ENCODE peak calls at places on chromosomes 13 and 19, in ten cellular contexts. One of them, this sample, is unnamed.

GRCh38 chr13:102682727-102683126 is 12.1 kb downstream of the METTL21C start:
- ATAC-seq in CD8-positive, alpha-beta T cell: no peak
- ATAC-seq in activated CD8-positive, alpha-beta T cell treated with anti-CD3 and anti-CD28 coated beads for 36 hours: no peak
- ATAC-seq in HCT116: no peak
- ATAC-seq in activated CD8-positive, alpha-beta memory T cell treated with anti-CD3 and anti-CD28 coated beads, Interleukin-2, amount 10 ng/mL, durations not matched to agents 7 days and 5 days: no peak
- ATAC-seq in activated T-cell treated with anti-CD3 and anti-CD28 coated beads, Interleukin-2, amount 50 U/mL, for 4 hours: no peak
- ATAC-seq in T-cell: no peak
- ATAC-seq in right cardiac atrium: no peak
- ATAC-seq in WTC11: no peak
- ATAC-seq in aorta: no peak
- ATAC-seq in this sample: no peak

GRCh38 chr19:18357041-18357440 is 16.6 kb downstream of the PGPEP1 start:
- ATAC-seq in right cardiac atrium: no peak
- ATAC-seq in CD8-positive, alpha-beta T cell: no peak
- ATAC-seq in T-cell: no peak
- ATAC-seq in WTC11: no peak
- ATAC-seq in activated CD8-positive, alpha-beta T cell treated with anti-CD3 and anti-CD28 coated beads for 36 hours: no peak
- ATAC-seq in activated CD8-positive, alpha-beta memory T cell treated with anti-CD3 and anti-CD28 coated beads, Interleukin-2, amount 10 ng/mL, durations not matched to agents 7 days and 5 days: no peak
- ATAC-seq in HCT116: no peak
- ATAC-seq in activated T-cell treated with anti-CD3 and anti-CD28 coated beads, Interleukin-2, amount 50 U/mL, for 4 hours: no peak
- ATAC-seq in aorta: no peak
- ATAC-seq in this sample: no peak

GRCh38 chr13:104737713-104738112 is 1671.5 kb upstream of the SLC10A2 start:
- ATAC-seq in right cardiac atrium: no peak
- ATAC-seq in aorta: no peak
- ATAC-seq in T-cell: no peak
- ATAC-seq in CD8-positive, alpha-beta T cell: no peak
- ATAC-seq in HCT116: no peak
- ATAC-seq in activated CD8-positive, alpha-beta T cell treated with anti-CD3 and anti-CD28 coated beads for 36 hours: no peak
- ATAC-seq in activated CD8-positive, alpha-beta memory T cell treated with anti-CD3 and anti-CD28 coated beads, Interleukin-2, amount 10 ng/mL, durations not matched to agents 7 days and 5 days: no peak
- ATAC-seq in activated T-cell treated with anti-CD3 and anti-CD28 coated beads, Interleukin-2, amount 50 U/mL, for 4 hours: no peak
- ATAC-seq in WTC11: no peak
- ATAC-seq in this sample: no peak

GRCh38 chr13:113970810-113971470 is 2.9 kb downstream of the C13orf46 start:
- ATAC-seq in right cardiac atrium: peak; percentile 77
- ATAC-seq in activated T-cell treated with anti-CD3 and anti-CD28 coated beads, Interleukin-2, amount 50 U/mL, for 4 hours: no peak
- ATAC-seq in activated CD8-positive, alpha-beta memory T cell treated with anti-CD3 and anti-CD28 coated beads, Interleukin-2, amount 10 ng/mL, durations not matched to agents 7 days and 5 days: no peak
- ATAC-seq in activated CD8-positive, alpha-beta T cell treated with anti-CD3 and anti-CD28 coated beads for 36 hours: no peak
- ATAC-seq in T-cell: no peak
- ATAC-seq in HCT116: no peak
- ATAC-seq in aorta: peak; percentile 12
- ATAC-seq in WTC11: no peak
- ATAC-seq in CD8-positive, alpha-beta T cell: no peak
- ATAC-seq in this sample: peak; percentile 73

GRCh38 chr19:2048959-2049740 is 1.9 kb downstream of the MKNK2 start:
- ATAC-seq in right cardiac atrium: peak; percentile 0
- ATAC-seq in aorta: peak; percentile 13
- ATAC-seq in CD8-positive, alpha-beta T cell: no peak
- ATAC-seq in activated CD8-positive, alpha-beta memory T cell treated with anti-CD3 and anti-CD28 coated beads, Interleukin-2, amount 10 ng/mL, durations not matched to agents 7 days and 5 days: no peak
- ATAC-seq in T-cell: no peak
- ATAC-seq in activated CD8-positive, alpha-beta T cell treated with anti-CD3 and anti-CD28 coated beads for 36 hours: no peak
- ATAC-seq in HCT116: no peak
- ATAC-seq in WTC11: no peak
- ATAC-seq in activated T-cell treated with anti-CD3 and anti-CD28 coated beads, Interleukin-2, amount 50 U/mL, for 4 hours: no peak
- ATAC-seq in this sample: no peak

GRCh38 chr19:45919678-45920077 is 5.1 kb upstream of the NANOS2 start:
- ATAC-seq in activated T-cell treated with anti-CD3 and anti-CD28 coated beads, Interleukin-2, amount 50 U/mL, for 4 hours: no peak
- ATAC-seq in CD8-positive, alpha-beta T cell: no peak
- ATAC-seq in right cardiac atrium: no peak
- ATAC-seq in T-cell: no peak
- ATAC-seq in activated CD8-positive, alpha-beta memory T cell treated with anti-CD3 and anti-CD28 coated beads, Interleukin-2, amount 10 ng/mL, durations not matched to agents 7 days and 5 days: no peak
- ATAC-seq in HCT116: no peak
- ATAC-seq in WTC11: no peak
- ATAC-seq in activated CD8-positive, alpha-beta T cell treated with anti-CD3 and anti-CD28 coated beads for 36 hours: no peak
- ATAC-seq in aorta: no peak
- ATAC-seq in this sample: peak; percentile 22

GRCh38 chr19:53634768-53635167 is 3.0 kb downstream of the DPRX start:
- ATAC-seq in aorta: no peak
- ATAC-seq in activated CD8-positive, alpha-beta T cell treated with anti-CD3 and anti-CD28 coated beads for 36 hours: no peak
- ATAC-seq in T-cell: no peak
- ATAC-seq in right cardiac atrium: no peak
- ATAC-seq in activated T-cell treated with anti-CD3 and anti-CD28 coated beads, Interleukin-2, amount 50 U/mL, for 4 hours: no peak
- ATAC-seq in CD8-positive, alpha-beta T cell: no peak
- ATAC-seq in HCT116: no peak
- ATAC-seq in WTC11: no peak
- ATAC-seq in activated CD8-positive, alpha-beta memory T cell treated with anti-CD3 and anti-CD28 coated beads, Interleukin-2, amount 10 ng/mL, durations not matched to agents 7 days and 5 days: no peak
- ATAC-seq in this sample: no peak

GRCh38 chr13:99439850-99440604 is 61.2 kb upstream of the TM9SF2 start:
- ATAC-seq in CD8-positive, alpha-beta T cell: no peak
- ATAC-seq in activated CD8-positive, alpha-beta T cell treated with anti-CD3 and anti-CD28 coated beads for 36 hours: no peak
- ATAC-seq in right cardiac atrium: no peak
- ATAC-seq in WTC11: no peak
- ATAC-seq in HCT116: no peak
- ATAC-seq in T-cell: no peak
- ATAC-seq in activated T-cell treated with anti-CD3 and anti-CD28 coated beads, Interleukin-2, amount 50 U/mL, for 4 hours: no peak
- ATAC-seq in activated CD8-positive, alpha-beta memory T cell treated with anti-CD3 and anti-CD28 coated beads, Interleukin-2, amount 10 ng/mL, durations not matched to agents 7 days and 5 days: no peak
- ATAC-seq in aorta: no peak
- ATAC-seq in this sample: no peak

GRCh38 chr13:27595055-27595811 is 25.1 kb downstream of the LNX2 start:
- ATAC-seq in HCT116: no peak
- ATAC-seq in activated T-cell treated with anti-CD3 and anti-CD28 coated beads, Interleukin-2, amount 50 U/mL, for 4 hours: no peak
- ATAC-seq in aorta: no peak
- ATAC-seq in T-cell: no peak
- ATAC-seq in WTC11: no peak
- ATAC-seq in right cardiac atrium: no peak
- ATAC-seq in CD8-positive, alpha-beta T cell: no peak
- ATAC-seq in activated CD8-positive, alpha-beta T cell treated with anti-CD3 and anti-CD28 coated beads for 36 hours: no peak
- ATAC-seq in activated CD8-positive, alpha-beta memory T cell treated with anti-CD3 and anti-CD28 coated beads, Interleukin-2, amount 10 ng/mL, durations not matched to agents 7 days and 5 days: no peak
- ATAC-seq in this sample: no peak

GRCh38 chr19:19211499-19212432 is at the start of gene NCAN:
- ATAC-seq in right cardiac atrium: no peak
- ATAC-seq in aorta: no peak
- ATAC-seq in activated CD8-positive, alpha-beta memory T cell treated with anti-CD3 and anti-CD28 coated beads, Interleukin-2, amount 10 ng/mL, durations not matched to agents 7 days and 5 days: no peak
- ATAC-seq in T-cell: no peak
- ATAC-seq in CD8-positive, alpha-beta T cell: no peak
- ATAC-seq in WTC11: peak; percentile 80
- ATAC-seq in activated T-cell treated with anti-CD3 and anti-CD28 coated beads, Interleukin-2, amount 50 U/mL, for 4 hours: no peak
- ATAC-seq in HCT116: no peak
- ATAC-seq in activated CD8-positive, alpha-beta T cell treated with anti-CD3 and anti-CD28 coated beads for 36 hours: no peak
- ATAC-seq in this sample: no peak

GRCh38 chr13:41409611-41410010 is 47.7 kb upstream of the RGCC start:
- ATAC-seq in aorta: no peak
- ATAC-seq in activated T-cell treated with anti-CD3 and anti-CD28 coated beads, Interleukin-2, amount 50 U/mL, for 4 hours: no peak
- ATAC-seq in WTC11: no peak
- ATAC-seq in CD8-positive, alpha-beta T cell: no peak
- ATAC-seq in activated CD8-positive, alpha-beta T cell treated with anti-CD3 and anti-CD28 coated beads for 36 hours: no peak
- ATAC-seq in HCT116: no peak
- ATAC-seq in right cardiac atrium: no peak
- ATAC-seq in T-cell: no peak
- ATAC-seq in activated CD8-positive, alpha-beta memory T cell treated with anti-CD3 and anti-CD28 coated beads, Interleukin-2, amount 10 ng/mL, durations not matched to agents 7 days and 5 days: no peak
- ATAC-seq in this sample: no peak

GRCh38 chr13:66831317-66831716 is 398.8 kb downstream of the PCDH9 start:
- ATAC-seq in activated T-cell treated with anti-CD3 and anti-CD28 coated beads, Interleukin-2, amount 50 U/mL, for 4 hours: no peak
- ATAC-seq in HCT116: no peak
- ATAC-seq in T-cell: no peak
- ATAC-seq in activated CD8-positive, alpha-beta memory T cell treated with anti-CD3 and anti-CD28 coated beads, Interleukin-2, amount 10 ng/mL, durations not matched to agents 7 days and 5 days: no peak
- ATAC-seq in CD8-positive, alpha-beta T cell: no peak
- ATAC-seq in aorta: no peak
- ATAC-seq in activated CD8-positive, alpha-beta T cell treated with anti-CD3 and anti-CD28 coated beads for 36 hours: no peak
- ATAC-seq in right cardiac atrium: no peak
- ATAC-seq in WTC11: no peak
- ATAC-seq in this sample: no peak

GRCh38 chr13:44801990-44802389 is 187.3 kb downstream of the NUFIP1 start:
- ATAC-seq in HCT116: no peak
- ATAC-seq in CD8-positive, alpha-beta T cell: no peak
- ATAC-seq in T-cell: no peak
- ATAC-seq in activated T-cell treated with anti-CD3 and anti-CD28 coated beads, Interleukin-2, amount 50 U/mL, for 4 hours: no peak
- ATAC-seq in activated CD8-positive, alpha-beta T cell treated with anti-CD3 and anti-CD28 coated beads for 36 hours: no peak
- ATAC-seq in activated CD8-positive, alpha-beta memory T cell treated with anti-CD3 and anti-CD28 coated beads, Interleukin-2, amount 10 ng/mL, durations not matched to agents 7 days and 5 days: no peak
- ATAC-seq in right cardiac atrium: no peak
- ATAC-seq in aorta: no peak
- ATAC-seq in WTC11: no peak
- ATAC-seq in this sample: peak; percentile 56

GRCh38 chr13:37492741-37493514 is 105.6 kb downstream of the POSTN start:
- ATAC-seq in right cardiac atrium: no peak
- ATAC-seq in aorta: peak; percentile 47
- ATAC-seq in activated CD8-positive, alpha-beta memory T cell treated with anti-CD3 and anti-CD28 coated beads, Interleukin-2, amount 10 ng/mL, durations not matched to agents 7 days and 5 days: no peak
- ATAC-seq in activated CD8-positive, alpha-beta T cell treated with anti-CD3 and anti-CD28 coated beads for 36 hours: no peak
- ATAC-seq in T-cell: no peak
- ATAC-seq in activated T-cell treated with anti-CD3 and anti-CD28 coated beads, Interleukin-2, amount 50 U/mL, for 4 hours: no peak
- ATAC-seq in CD8-positive, alpha-beta T cell: no peak
- ATAC-seq in WTC11: no peak
- ATAC-seq in HCT116: no peak
- ATAC-seq in this sample: no peak

GRCh38 chr19:2846180-2846935 is 5.1 kb downstream of the ZNF555 start:
- ATAC-seq in HCT116: no peak
- ATAC-seq in activated CD8-positive, alpha-beta memory T cell treated with anti-CD3 and anti-CD28 coated beads, Interleukin-2, amount 10 ng/mL, durations not matched to agents 7 days and 5 days: no peak
- ATAC-seq in CD8-positive, alpha-beta T cell: no peak
- ATAC-seq in activated CD8-positive, alpha-beta T cell treated with anti-CD3 and anti-CD28 coated beads for 36 hours: no peak
- ATAC-seq in activated T-cell treated with anti-CD3 and anti-CD28 coated beads, Interleukin-2, amount 50 U/mL, for 4 hours: no peak
- ATAC-seq in aorta: no peak
- ATAC-seq in WTC11: no peak
- ATAC-seq in T-cell: no peak
- ATAC-seq in right cardiac atrium: no peak
- ATAC-seq in this sample: no peak

GRCh38 chr19:2260341-2260751 is 4.1 kb upstream of the JSRP1 start:
- ATAC-seq in T-cell: no peak
- ATAC-seq in aorta: no peak
- ATAC-seq in right cardiac atrium: no peak
- ATAC-seq in activated T-cell treated with anti-CD3 and anti-CD28 coated beads, Interleukin-2, amount 50 U/mL, for 4 hours: no peak
- ATAC-seq in WTC11: no peak
- ATAC-seq in HCT116: no peak
- ATAC-seq in activated CD8-positive, alpha-beta T cell treated with anti-CD3 and anti-CD28 coated beads for 36 hours: no peak
- ATAC-seq in CD8-positive, alpha-beta T cell: no peak
- ATAC-seq in activated CD8-positive, alpha-beta memory T cell treated with anti-CD3 and anti-CD28 coated beads, Interleukin-2, amount 10 ng/mL, durations not matched to agents 7 days and 5 days: peak; percentile 43
- ATAC-seq in this sample: peak; percentile 50

This sample was measured in esophagus mucosa.